ENCODE peak calls at places on chromosomes 16 and 17, in six cellular contexts. Q is MM.1S, F is A549, C is OCI-LY7, W is fibroblast of lung, E is heart right ventricle. I is an unnamed sample. For H3K9me3, the result is how much of the 10 kb centered on the place peaks cover.

GRCh38 chr17:47621293-47622178 is 28.2 kb upstream of the KPNB1 start:
- DNase-seq in E (peak), W (peak), Q (no peak), F (peak), C (no peak), I (no peak)

GRCh38 chr17:3669548-3669947 is 936 bp downstream of the EMC6 start:
- DNase-seq in F (no peak), E (no peak), W (no peak), C (no peak), Q (peak), I (no peak)

GRCh38 chr16:49193596-49193995 is 88.0 kb downstream of the CBLN1 start:
- DNase-seq in Q (no peak), E (no peak), C (no peak), W (no peak), F (no peak), I (no peak)

GRCh38 chr17:2204393-2204792 is 99.2 kb downstream of the SMG6 start:
- DNase-seq in C (no peak), W (no peak), F (no peak), Q (no peak), E (no peak), I (no peak)

GRCh38 chr16:56872863-56873391 is 7.9 kb downstream of the SLC12A3 start:
- DNase-seq in F (no peak), Q (no peak), E (no peak), C (no peak), W (no peak), I (no peak)

GRCh38 chr17:57724038-57724728 is 20.9 kb downstream of the CCDC182 start:
- DNase-seq in Q (peak), E (no peak), F (no peak), C (peak), W (no peak), I (no peak)

GRCh38 chr17:34721326-34721725 is 141.9 kb downstream of the TMEM132E start:
- DNase-seq in E (no peak), F (no peak), W (no peak), C (no peak), Q (no peak), I (no peak)

GRCh38 chr17:17028059-17028877 is 14.0 kb upstream of the MPRIP start:
- DNase-seq in E (peak), Q (no peak), W (peak), C (no peak), F (peak), I (peak)

GRCh38 chr17:44557653-44558285 is 485 bp downstream of the FZD2 start:
- DNase-seq in E (peak), F (peak), W (peak), C (no peak), Q (no peak), I (no peak)

GRCh38 chr17:19672009-19672837 is 23.7 kb downstream of the ALDH3A2 start:
- DNase-seq in F (no peak), Q (no peak), C (no peak), W (peak), E (peak), I (peak)

GRCh38 chr17:21081967-21082366 is 39.2 kb upstream of the USP22 start:
- DNase-seq in W (no peak), E (no peak), C (no peak), F (peak), Q (no peak), I (no peak)

GRCh38 chr16:66741131-66741900 is 10.1 kb downstream of the DYNC1LI2 start:
- DNase-seq in Q (no peak), F (peak), C (no peak), E (peak), W (peak), I (peak)

GRCh38 chr16:26475579-26475978 is 591.1 kb upstream of the C16orf82 start:
- DNase-seq in Q (no peak), E (no peak), F (no peak), C (no peak), W (no peak), I (no peak)

GRCh38 chr16:3879258-3879886 is 1.1 kb downstream of the CREBBP start:
- DNase-seq in Q (peak), W (no peak), F (no peak), C (peak), E (peak), I (no peak)

GRCh38 chr16:12646490-12647274 is 157.0 kb downstream of the CPPED1 start:
- DNase-seq in W (no peak), E (no peak), Q (peak), C (no peak), F (peak), I (no peak)

GRCh38 chr17:41942626-41943025 is 12.2 kb downstream of the ODAD4 start:
- DNase-seq in F (no peak), E (no peak), C (no peak), W (no peak), Q (no peak), I (no peak)

GRCh38 chr17:55086635-55087058 is 118.1 kb downstream of the STXBP4 start:
- DNase-seq in W (peak), E (no peak), C (no peak), Q (no peak), F (peak), I (no peak)

GRCh38 chr17:2289878-2290478 is 13.6 kb downstream of the SMG6 start:
- DNase-seq in W (no peak), F (no peak), E (no peak), C (peak), Q (peak), I (no peak)

GRCh38 chr16:12124742-12125141 is 148.2 kb downstream of the SNX29 start:
- DNase-seq in C (peak), Q (no peak), W (no peak), F (no peak), E (no peak), I (no peak)

GRCh38 chr17:12395733-12396354 is 269.8 kb upstream of the MYOCD start:
- DNase-seq in Q (no peak), W (no peak), C (peak), F (peak), E (no peak), I (no peak)

GRCh38 chr17:81858170-81858966 is 2.0 kb downstream of the P4HB start:
- DNase-seq in Q (peak), F (no peak), C (no peak), E (no peak), W (no peak), I (no peak)

GRCh38 chr16:55641430-55642056 is 14.2 kb upstream of the SLC6A2 start:
- DNase-seq in F (no peak), E (no peak), Q (no peak), W (peak), C (no peak), I (no peak)

GRCh38 chr16:70364399-70364798 is 17.7 kb downstream of the DDX19A start:
- DNase-seq in F (no peak), C (no peak), E (no peak), W (no peak), Q (no peak), I (no peak)

GRCh38 chr17:79038545-79039135 is 14.7 kb downstream of the C1QTNF1 start:
- DNase-seq in Q (no peak), C (no peak), E (no peak), W (peak), F (peak), I (peak)

GRCh38 chr16:13911306-13911705 is 8.6 kb upstream of the ERCC4 start:
- DNase-seq in F (no peak), Q (no peak), E (no peak), W (no peak), C (no peak), I (no peak)

GRCh38 chr16:1300664-1301476 is 8.6 kb upstream of the UBE2I start:
- DNase-seq in E (peak), Q (peak), C (peak), F (peak), W (peak), I (peak)

GRCh38 chr17:77049440-77049839 is 91.3 kb upstream of the SEC14L1 start:
- DNase-seq in W (no peak), F (no peak), E (no peak), Q (no peak), C (peak), I (no peak)

GRCh38 chr17:65163990-65164495 is 26.9 kb downstream of the RGS9 start:
- DNase-seq in E (no peak), Q (no peak), F (peak), W (peak), C (peak), I (no peak)

GRCh38 chr17:62085511-62086408 is 20.7 kb upstream of the MED13 start:
- DNase-seq in C (no peak), E (no peak), W (no peak), Q (no peak), F (no peak), I (no peak)

GRCh38 chr17:9672691-9673090 is 27.4 kb downstream of the USP43 start:
- DNase-seq in Q (no peak), F (no peak), W (no peak), C (no peak), E (no peak), I (no peak)

GRCh38 chr17:32386844-32387243 is 36.9 kb downstream of the ZNF207 start:
- DNase-seq in F (no peak), Q (no peak), W (no peak), C (no peak), E (no peak), I (no peak)

GRCh38 chr17:39327109-39327508 is 74.3 kb downstream of the FBXL20 start:
- DNase-seq in F (no peak), Q (no peak), W (no peak), E (no peak), C (no peak), I (no peak)
- H3K9me3 ChIP-seq in F (under half), Q (under half), W (under half), E (under half), C (under half), I (under half)

DNA sequence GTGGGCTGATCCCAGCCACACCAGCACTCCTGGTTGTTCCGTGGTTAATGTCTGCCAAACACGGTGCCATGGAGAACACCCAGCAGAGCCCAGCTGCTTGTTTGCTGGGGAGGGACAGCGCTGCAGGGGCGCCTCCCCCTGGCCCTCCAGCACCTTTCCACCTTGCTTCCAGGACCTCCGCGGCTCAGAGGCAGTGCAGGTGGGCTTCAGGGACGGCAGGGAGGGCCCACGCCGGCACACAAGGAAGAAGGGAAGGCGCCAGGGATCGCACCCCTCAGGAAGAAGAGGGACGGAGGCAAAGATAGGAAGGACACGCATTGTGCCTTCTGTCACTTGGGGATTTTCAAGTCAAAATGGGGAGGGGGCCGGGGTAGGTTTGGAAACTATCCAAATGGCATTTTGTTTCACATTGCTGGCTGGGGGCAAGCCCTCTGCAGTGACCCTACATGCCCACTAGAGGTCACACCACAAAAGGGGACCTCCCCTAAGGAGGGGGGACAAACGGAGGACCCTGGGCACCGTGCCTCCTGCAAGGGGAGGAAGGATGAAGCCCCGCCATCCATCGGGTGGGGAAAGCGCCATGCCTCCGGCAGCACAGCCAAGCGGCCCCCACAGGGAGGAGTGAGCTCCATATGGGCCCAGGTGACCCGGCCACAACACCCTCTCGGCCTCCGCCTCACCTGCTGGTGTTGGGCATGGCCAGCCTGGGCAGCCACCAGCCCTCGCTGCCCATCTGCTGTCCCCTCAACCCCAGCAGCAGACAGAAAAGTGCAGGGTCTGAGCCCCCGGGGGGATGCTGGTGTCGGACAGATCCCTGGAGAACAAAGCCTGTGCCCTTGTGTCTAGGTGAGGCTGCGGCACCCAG is 7.5 kb upstream of the C16orf95 start:
- DNase-seq in F (peak), C (peak), W (peak), Q (no peak), E (no peak), I (no peak)
- H3K4me3 ChIP-seq in F (no peak), C (no peak), W (no peak), Q (no peak), E (no peak), I (no peak)

DNA sequence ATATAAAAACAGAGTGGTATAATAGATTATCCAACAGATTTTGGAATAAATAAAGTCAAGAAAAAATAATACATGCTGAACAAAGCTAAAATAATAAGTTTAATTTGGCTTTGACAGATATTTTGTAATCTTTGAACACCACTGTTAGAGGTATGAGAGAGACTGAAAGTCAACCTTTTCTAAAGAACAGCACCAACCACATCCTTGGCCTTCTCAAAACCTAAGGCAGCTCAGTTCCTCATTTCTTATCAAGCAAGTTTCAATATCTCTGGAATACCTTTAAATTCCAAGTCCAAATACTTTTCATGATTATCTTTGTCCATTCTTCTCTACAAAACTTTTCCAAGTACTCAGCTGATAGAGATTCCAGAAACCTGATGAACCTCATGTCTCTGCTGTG is 1603.8 kb downstream of the CDH8 start:
- DNase-seq in E (no peak), W (no peak), C (no peak), F (no peak), Q (no peak), I (no peak)
- H3K9me3 ChIP-seq in E (under half), W (under half), C (under half), F (under half), Q (under half), I (under half)

DNA sequence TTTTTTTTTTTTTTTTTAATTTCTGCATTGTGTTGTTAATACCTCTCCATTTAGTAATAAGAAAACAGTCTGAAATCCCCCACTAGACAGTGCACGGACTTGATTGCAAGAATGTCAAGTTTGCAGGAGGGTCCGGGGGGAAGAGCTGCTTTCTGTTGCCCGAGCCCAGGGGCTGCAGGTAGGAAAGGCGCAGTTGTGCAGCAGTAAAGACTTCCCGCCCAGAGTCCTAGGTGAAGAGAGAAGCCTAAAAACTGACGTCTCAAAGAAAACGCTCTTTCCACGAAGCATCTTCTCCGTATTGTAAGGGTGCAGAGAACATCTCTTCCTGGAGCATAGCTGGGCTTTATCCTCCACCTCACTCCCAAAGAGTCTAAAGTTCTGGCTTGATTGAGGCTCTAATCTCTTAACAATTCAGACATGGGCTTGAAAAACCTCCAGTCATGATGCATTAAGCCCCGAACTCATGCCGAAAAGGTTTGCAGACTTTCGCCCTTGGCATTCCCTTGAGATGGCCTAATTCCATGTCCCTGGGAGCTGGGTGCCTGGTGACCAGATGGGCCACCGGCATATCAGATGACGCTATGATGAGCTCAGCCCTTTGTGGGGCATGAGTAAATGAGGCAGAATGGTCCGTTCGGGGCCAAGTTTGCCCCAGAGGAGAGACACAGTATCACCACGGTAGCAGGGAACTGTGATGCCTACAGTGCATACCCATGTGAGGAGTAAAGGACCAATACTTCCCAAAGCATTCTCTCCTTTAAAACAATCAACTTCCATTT is 436.2 kb upstream of the ZFHX3 start:
- DNase-seq in E (no peak), W (no peak), C (no peak), Q (no peak), F (no peak), I (peak)
- H3K4me3 ChIP-seq in E (no peak), W (no peak), C (no peak), Q (no peak), F (no peak), I (no peak)

GRCh38 chr16:35557731-35558130 is 2098.3 kb downstream of the TP53TG3F start:
- DNase-seq in E (no peak), Q (no peak), C (no peak), F (no peak), W (no peak), I (no peak)

GRCh38 chr16:35552763-35553162 is 2093.4 kb downstream of the TP53TG3F start:
- DNase-seq in W (no peak), F (no peak), C (no peak), E (no peak), Q (no peak), I (no peak)
- H3K9me3 ChIP-seq in W (under half), F (under half), C (under half), E (under half), Q (under half), I (under half)

GRCh38 chr17:75410141-75410540 is 4.7 kb upstream of the GRB2 start:
- DNase-seq in Q (no peak), E (no peak), F (no peak), C (no peak), W (no peak), I (no peak)

GRCh38 chr17:75414488-75414887 is 9.0 kb upstream of the GRB2 start:
- DNase-seq in C (no peak), W (no peak), Q (no peak), F (no peak), E (no peak), I (no peak)

GRCh38 chr17:75411328-75412067 is 6.0 kb upstream of the GRB2 start:
- DNase-seq in E (no peak), W (no peak), Q (no peak), F (no peak), C (no peak), I (no peak)

GRCh38 chr17:75416006-75416405 is 10.5 kb upstream of the GRB2 start:
- DNase-seq in C (no peak), E (no peak), W (no peak), Q (no peak), F (no peak), I (no peak)

DNA sequence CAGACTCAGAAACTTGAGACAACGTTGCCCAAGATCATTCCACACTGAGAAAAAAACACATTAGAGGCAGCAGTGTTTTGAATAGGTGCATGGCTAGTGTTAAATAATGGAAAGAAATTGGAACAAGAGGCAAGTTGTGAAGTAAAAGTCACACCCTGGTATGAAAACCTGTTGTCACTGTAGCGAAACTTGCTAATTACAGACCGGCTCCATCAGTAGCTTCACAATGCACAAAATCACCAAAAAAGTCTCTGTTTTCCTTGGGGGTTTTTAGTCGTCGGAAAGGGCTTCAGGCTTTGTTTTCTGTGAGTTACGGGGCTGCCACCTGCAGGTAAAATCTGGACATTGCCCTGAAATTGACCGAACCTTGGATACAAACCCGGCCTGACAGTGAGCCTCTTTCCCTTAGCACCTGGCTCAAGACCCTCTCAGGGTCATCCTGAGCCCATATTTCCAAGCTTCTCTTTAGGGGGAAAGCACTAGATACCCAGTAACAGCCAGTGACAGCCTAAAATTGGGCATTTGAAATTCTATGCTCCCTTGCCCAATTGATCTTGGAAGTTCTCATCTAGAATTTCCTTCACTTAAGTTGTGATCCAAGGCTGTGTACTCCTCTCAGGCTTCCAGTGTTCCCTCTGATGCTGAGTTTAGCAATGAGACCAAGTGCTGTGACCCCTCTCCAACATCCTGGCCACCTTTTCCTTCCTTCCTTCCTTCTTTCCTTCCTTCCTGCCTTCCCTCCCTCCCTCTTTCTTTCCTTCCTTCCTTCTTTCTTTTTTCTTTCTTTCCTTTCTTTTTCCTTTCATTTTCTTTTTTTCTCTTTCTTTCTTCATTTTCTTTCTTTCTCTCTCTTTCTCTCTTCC is 7.2 kb upstream of the GRB2 start:
- DNase-seq in E (peak), C (peak), Q (peak), W (peak), F (peak), I (peak)
- H3K4me3 ChIP-seq in E (no peak), C (peak), Q (no peak), W (no peak), F (peak), I (no peak)

I was measured in right atrium auricular region.